ENCODE peak calls at places on chromosomes 5 and 9, in eight cellular contexts. H is stimulated activated CD4-positive, alpha-beta T cell treated with anti-CD3 and anti-CD28 coated beads, Interleukin-1b, Interleukin-23, amount 100 ng/mL, for 24 hours; N is activated naive CD4-positive, alpha-beta T cell treated with anti-CD3 and anti-CD28 coated beads for 36 hours; T is tibial artery; W is substantia nigra; E is RKO; C is SJCRH30; R is RCC 7860. V is an unnamed sample.
A peak's percentile ranks its signal among the peaks of the same experiment; 100 is the strongest.

GRCh38 chr9:10706788-10707187 is 94.0 kb upstream of the PTPRD start:
- DNase-seq in H (no peak), N (no peak), T (no peak), W (no peak), E (no peak), C (no peak), R (no peak), V (no peak)

GRCh38 chr9:123893831-123894460 is 36.0 kb downstream of the DENND1A start:
- DNase-seq in H (no peak), N (no peak), T (no peak), W (no peak), E (no peak), C (no peak), R (no peak), V (no peak)

GRCh38 chr5:85621668-85622067 is 996.1 kb upstream of the COX7C start:
- DNase-seq in H (no peak), N (no peak), T (no peak), W (no peak), E (no peak), C (no peak), R (no peak), V (no peak)

GRCh38 chr5:41517909-41518308 is 7.5 kb upstream of the PLCXD3 start:
- DNase-seq in H (no peak), N (no peak), T (no peak), W (no peak), E (peak; percentile 14), C (no peak), R (no peak), V (no peak)

GRCh38 chr9:91422832-91423711 is 560 bp downstream of the NFIL3 start:
- DNase-seq in H (no peak), N (peak; percentile 74), T (peak; percentile 93), W (no peak), E (peak; percentile 87), C (peak; percentile 52), R (peak; percentile 63), V (peak; percentile 42)

GRCh38 chr5:57676228-57677098 is 193.9 kb upstream of the ACTBL2 start:
- DNase-seq in H (no peak), N (no peak), T (no peak), W (no peak), E (no peak), C (no peak), R (no peak), V (no peak)

GRCh38 chr5:1552469-1553255 is 28.9 kb upstream of the LPCAT1 start:
- DNase-seq in H (no peak), N (no peak), T (peak; percentile 78), W (peak; percentile 81), E (no peak), C (peak; percentile 29), R (no peak), V (no peak)

GRCh38 chr9:107119294-107119693 is 163.8 kb upstream of the RAD23B start:
- DNase-seq in H (no peak), N (no peak), T (no peak), W (no peak), E (no peak), C (no peak), R (no peak), V (no peak)

GRCh38 chr5:54544044-54544443 is 26.5 kb downstream of the SNX18 start:
- DNase-seq in H (no peak), N (no peak), T (no peak), W (no peak), E (no peak), C (no peak), R (no peak), V (no peak)

GRCh38 chr9:124894741-124895170 is 32.8 kb downstream of the ARPC5L start:
- DNase-seq in H (no peak), N (peak; percentile 65), T (no peak), W (no peak), E (peak; percentile 78), C (peak; percentile 40), R (no peak), V (no peak)

GRCh38 chr5:88690619-88691560 is 192.1 kb downstream of the MEF2C start:
- DNase-seq in H (peak; percentile 39), N (peak; percentile 77), T (peak; percentile 80), W (peak; percentile 37), E (no peak), C (peak; percentile 76), R (no peak), V (peak; percentile 30)

GRCh38 chr5:1836891-1837880 is 36.0 kb downstream of the NDUFS6 start:
- DNase-seq in H (no peak), N (no peak), T (no peak), W (no peak), E (no peak), C (no peak), R (no peak), V (no peak)

GRCh38 chr5:79011869-79012268 is 26.8 kb upstream of the ARSB start:
- DNase-seq in H (no peak), N (no peak), T (no peak), W (no peak), E (no peak), C (no peak), R (no peak), V (no peak)

GRCh38 chr5:168117469-168117868 is 174.0 kb upstream of the WWC1 start:
- DNase-seq in H (no peak), N (no peak), T (no peak), W (no peak), E (no peak), C (no peak), R (no peak), V (no peak)

GRCh38 chr9:86201474-86202337 is 57.8 kb downstream of the C9orf153 start:
- DNase-seq in H (no peak), N (no peak), T (no peak), W (no peak), E (no peak), C (no peak), R (no peak), V (no peak)

GRCh38 chr9:87673446-87674109 is 52.3 kb upstream of the CTSL start:
- DNase-seq in H (no peak), N (no peak), T (no peak), W (no peak), E (no peak), C (no peak), R (no peak), V (no peak)

GRCh38 chr5:32909207-32909606 is 198.1 kb downstream of the NPR3 start:
- DNase-seq in H (no peak), N (no peak), T (no peak), W (no peak), E (no peak), C (no peak), R (no peak), V (no peak)

GRCh38 chr9:116549061-116549664 is 137.9 kb upstream of the TRIM32 start:
- DNase-seq in H (no peak), N (no peak), T (peak; percentile 88), W (no peak), E (peak; percentile 89), C (peak; percentile 85), R (peak; percentile 94), V (no peak)

GRCh38 chr9:110971234-110971633 is 67.0 kb downstream of the LPAR1 start:
- DNase-seq in H (no peak), N (no peak), T (no peak), W (no peak), E (no peak), C (no peak), R (no peak), V (no peak)

GRCh38 chr5:124741711-124742496 is 4.5 kb downstream of the ZNF608 start:
- DNase-seq in H (no peak), N (no peak), T (no peak), W (no peak), E (no peak), C (peak; percentile 61), R (peak; percentile 98), V (no peak)

GRCh38 chr9:132011896-132012295 is 67.8 kb downstream of the MED27 start:
- DNase-seq in H (no peak), N (no peak), T (no peak), W (no peak), E (no peak), C (no peak), R (no peak), V (no peak)

GRCh38 chr5:35246411-35246810 is 16.1 kb upstream of the PRLR start:
- DNase-seq in H (no peak), N (no peak), T (no peak), W (no peak), E (no peak), C (no peak), R (no peak), V (no peak)

GRCh38 chr9:117265253-117265652 is 149.6 kb downstream of the ASTN2 start:
- DNase-seq in H (no peak), N (no peak), T (peak; percentile 68), W (no peak), E (no peak), C (no peak), R (no peak), V (no peak)

GRCh38 chr9:136943291-136944093 is 1.0 kb downstream of the FBXW5 start:
- DNase-seq in H (no peak), N (peak; percentile 57), T (peak; percentile 63), W (no peak), E (peak; percentile 76), C (peak; percentile 52), R (peak; percentile 23), V (no peak)

GRCh38 chr9:17116400-17116837 is 18.4 kb upstream of the CNTLN start:
- DNase-seq in H (no peak), N (no peak), T (no peak), W (no peak), E (peak; percentile 83), C (no peak), R (peak; percentile 34), V (no peak)

GRCh38 chr9:79661926-79662552 is 90.3 kb downstream of the TLE4 start:
- DNase-seq in H (no peak), N (no peak), T (no peak), W (no peak), E (no peak), C (no peak), R (no peak), V (no peak)

GRCh38 chr5:98794001-98794400 is 20.5 kb downstream of the RGMB start:
- DNase-seq in H (no peak), N (no peak), T (no peak), W (no peak), E (peak; percentile 47), C (no peak), R (no peak), V (no peak)

GRCh38 chr5:133244242-133244641 is 192.4 kb downstream of the HSPA4 start:
- DNase-seq in H (no peak), N (peak; percentile 27), T (no peak), W (no peak), E (no peak), C (peak; percentile 70), R (no peak), V (no peak)

GRCh38 chr5:171898379-171898778 is 108.1 kb downstream of the FBXW11 start:
- DNase-seq in H (no peak), N (no peak), T (no peak), W (no peak), E (no peak), C (no peak), R (no peak), V (no peak)

GRCh38 chr5:167814828-167815227 is 476.6 kb upstream of the WWC1 start:
- DNase-seq in H (no peak), N (no peak), T (no peak), W (no peak), E (no peak), C (peak; percentile 72), R (peak; percentile 98), V (no peak)

GRCh38 chr9:117494401-117495130 is 79.7 kb upstream of the ASTN2 start:
- DNase-seq in H (no peak), N (no peak), T (no peak), W (no peak), E (no peak), C (no peak), R (no peak), V (no peak)

GRCh38 chr9:84754896-84755295 is 85.4 kb downstream of the NTRK2 start:
- DNase-seq in H (no peak), N (no peak), T (no peak), W (no peak), E (no peak), C (no peak), R (no peak), V (no peak)

V was measured in NK-92 treated with Interleukin-12 subunit alpha and Interleukin-12 subunit beta, amount 100 ng/mL, for 24 hours.